ENCODE peak calls at places on chromosomes 1 and 21, in eight cellular contexts. F is PC-3; U is tibial nerve; E is K562; D is CD8-positive, alpha-beta T cell; X is thoracic aorta; Q is cardiac muscle cell; S is body of pancreas. B is an unnamed sample. For H3K4me1, the result is how much of the 10 kb centered on the place peaks cover.

GRCh38 chr1:186745531-186746146 is 65.4 kb upstream of the PTGS2 start:
- DNase-seq in Q (no peak), F (no peak), E (no peak), D (no peak), X (no peak), S (peak), U (no peak), B (no peak)

GRCh38 chr1:227315500-227316346 is 2.6 kb downstream of the CDC42BPA start:
- DNase-seq in F (peak), E (no peak), X (no peak), U (no peak), D (no peak), S (peak), Q (peak), B (peak)

GRCh38 chr1:10283318-10283984 is 73.1 kb downstream of the KIF1B start:
- DNase-seq in E (peak), X (no peak), D (no peak), Q (no peak), F (no peak), U (no peak), S (no peak), B (no peak)

GRCh38 chr1:46687095-46687659 is 15.5 kb downstream of the TEX38 start:
- DNase-seq in E (no peak), Q (no peak), S (peak), X (peak), U (peak), D (no peak), F (peak), B (peak)

GRCh38 chr21:34811368-34811767 is 142.6 kb downstream of the CLIC6 start:
- DNase-seq in Q (no peak), S (no peak), X (no peak), D (no peak), U (no peak), E (no peak), F (no peak), B (no peak)

GRCh38 chr1:70033266-70033873 is 172.0 kb downstream of the LRRC40 start:
- DNase-seq in F (no peak), U (no peak), S (no peak), X (no peak), E (no peak), D (no peak), Q (no peak), B (no peak)

GRCh38 chr1:42420911-42421585 is 34.8 kb downstream of the ZMYND12 start:
- DNase-seq in Q (peak), E (no peak), S (peak), D (no peak), F (peak), X (no peak), U (no peak), B (peak)

GRCh38 chr1:246160905-246161304 is 346.2 kb downstream of the SMYD3 start:
- DNase-seq in F (no peak), Q (no peak), S (no peak), U (no peak), D (no peak), E (no peak), X (no peak), B (no peak)

GRCh38 chr1:118075116-118075515 is 109.9 kb downstream of the SPAG17 start:
- DNase-seq in U (no peak), E (no peak), D (no peak), X (no peak), S (no peak), F (peak), Q (no peak), B (no peak)

GRCh38 chr1:84502892-84503291 is 3.3 kb upstream of the SPATA1 start:
- DNase-seq in U (no peak), Q (no peak), F (no peak), S (no peak), D (no peak), E (no peak), X (no peak), B (no peak)

GRCh38 chr1:199160521-199161318 is 521.9 kb downstream of the PTPRC start:
- DNase-seq in D (no peak), Q (no peak), U (no peak), E (no peak), X (no peak), S (no peak), F (no peak), B (no peak)

GRCh38 chr1:100328133-100328532 is 24.2 kb upstream of the CDC14A start:
- DNase-seq in X (no peak), E (no peak), F (no peak), D (no peak), S (no peak), U (no peak), Q (no peak), B (no peak)

GRCh38 chr1:61104213-61104612 is 21.9 kb downstream of the NFIA start:
- DNase-seq in S (no peak), Q (no peak), D (no peak), U (no peak), X (no peak), E (no peak), F (no peak), B (no peak)
- H3K4me1 ChIP-seq in S (under half), Q (under half), D (under half), U (under half), X (under half), E (under half), F (under half), B (half or more)

GRCh38 chr1:40394456-40395172 is 21.1 kb downstream of the SMAP2 start:
- DNase-seq in F (no peak), U (no peak), X (no peak), E (no peak), S (no peak), D (peak), Q (no peak), B (no peak)

GRCh38 chr1:40399984-40400704 is 26.6 kb downstream of the SMAP2 start:
- DNase-seq in U (no peak), E (peak), X (no peak), F (no peak), S (no peak), D (no peak), Q (no peak), B (no peak)

GRCh38 chr1:40396420-40396819 is 22.9 kb downstream of the SMAP2 start:
- DNase-seq in U (no peak), E (no peak), D (no peak), X (no peak), Q (no peak), F (no peak), S (no peak), B (no peak)

GRCh38 chr1:40395211-40396175 is 22.0 kb downstream of the SMAP2 start:
- DNase-seq in U (no peak), X (no peak), D (no peak), S (no peak), F (no peak), E (no peak), Q (no peak), B (no peak)

GRCh38 chr1:40397258-40397657 is 23.7 kb downstream of the SMAP2 start:
- DNase-seq in E (no peak), F (no peak), X (no peak), U (no peak), D (no peak), Q (no peak), S (no peak), B (no peak)
- H3K4me1 ChIP-seq in E (half or more), F (under half), X (under half), U (under half), D (half or more), Q (under half), S (under half), B (under half)

GRCh38 chr1:2230781-2231666 is 2.9 kb downstream of the SKI start:
- DNase-seq in Q (no peak), D (peak), X (no peak), S (peak), U (no peak), F (peak), E (peak), B (peak)
- H3K4me1 ChIP-seq in Q (half or more), D (half or more), X (under half), S (half or more), U (under half), F (under half), E (under half), B (half or more)

DNA sequence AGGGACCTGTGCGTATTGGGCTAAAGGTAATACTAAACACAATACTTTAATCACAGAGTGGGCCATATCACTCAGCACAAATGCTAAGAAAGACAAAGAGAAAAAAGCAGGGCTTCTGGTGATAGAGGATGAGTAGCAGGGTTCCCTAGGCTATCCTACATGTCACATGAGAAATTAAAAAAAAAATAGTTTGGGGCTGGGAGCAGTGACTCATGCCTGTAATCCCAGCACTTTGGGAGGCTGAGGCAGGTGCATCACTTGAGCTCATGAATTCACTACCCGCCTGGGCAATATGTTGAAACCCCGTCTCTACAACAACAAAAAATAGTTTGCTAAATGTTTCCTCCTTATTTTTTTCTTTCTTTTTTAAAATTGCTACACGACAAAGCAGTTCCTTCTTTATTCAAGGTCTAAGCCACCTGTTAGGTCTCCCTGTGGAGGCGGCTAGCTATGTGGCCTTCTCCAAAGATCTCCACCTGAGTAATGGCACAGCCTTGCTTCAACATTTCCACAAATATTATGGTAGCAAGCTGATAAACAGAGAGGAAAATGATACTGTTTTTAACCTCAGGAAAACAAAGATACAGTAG is 1.5 kb downstream of the ENSA start:
- DNase-seq in F (peak), E (no peak), S (no peak), D (no peak), X (no peak), U (no peak), Q (no peak), B (no peak)
- H3K4me1 ChIP-seq in F (under half), E (under half), S (under half), D (under half), X (under half), U (under half), Q (under half), B (under half)

DNA sequence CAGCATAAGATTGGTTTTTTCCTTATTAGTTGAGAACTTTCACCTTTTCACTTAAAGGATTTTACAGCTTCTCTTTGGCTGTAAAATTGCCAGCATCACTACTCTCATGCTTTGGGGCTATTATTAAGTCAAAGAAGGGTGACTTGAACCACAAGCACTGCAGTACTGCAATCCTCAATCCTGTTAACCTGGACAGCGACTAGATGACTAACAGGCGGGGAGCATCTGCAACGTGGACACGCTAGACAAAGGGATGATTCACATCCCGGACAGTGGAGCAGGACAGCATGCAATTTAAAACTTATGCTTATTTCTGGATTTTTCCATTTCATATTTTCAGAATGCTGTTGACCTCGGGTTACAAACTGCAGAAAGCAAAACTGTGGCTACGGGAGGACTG is 8.1 kb downstream of the ARV1 start:
- DNase-seq in X (no peak), D (no peak), Q (no peak), F (peak), U (no peak), E (no peak), S (no peak), B (peak)
- H3K4me1 ChIP-seq in X (under half), D (under half), Q (under half), F (under half), U (under half), E (under half), S (under half), B (under half)

GRCh38 chr1:156508955-156509234 is 8.3 kb upstream of the MEF2D start:
- DNase-seq in Q (no peak), X (no peak), S (no peak), E (no peak), U (no peak), D (no peak), F (no peak), B (no peak)
- H3K4me1 ChIP-seq in Q (under half), X (under half), S (under half), E (under half), U (under half), D (under half), F (under half), B (under half)

DNA sequence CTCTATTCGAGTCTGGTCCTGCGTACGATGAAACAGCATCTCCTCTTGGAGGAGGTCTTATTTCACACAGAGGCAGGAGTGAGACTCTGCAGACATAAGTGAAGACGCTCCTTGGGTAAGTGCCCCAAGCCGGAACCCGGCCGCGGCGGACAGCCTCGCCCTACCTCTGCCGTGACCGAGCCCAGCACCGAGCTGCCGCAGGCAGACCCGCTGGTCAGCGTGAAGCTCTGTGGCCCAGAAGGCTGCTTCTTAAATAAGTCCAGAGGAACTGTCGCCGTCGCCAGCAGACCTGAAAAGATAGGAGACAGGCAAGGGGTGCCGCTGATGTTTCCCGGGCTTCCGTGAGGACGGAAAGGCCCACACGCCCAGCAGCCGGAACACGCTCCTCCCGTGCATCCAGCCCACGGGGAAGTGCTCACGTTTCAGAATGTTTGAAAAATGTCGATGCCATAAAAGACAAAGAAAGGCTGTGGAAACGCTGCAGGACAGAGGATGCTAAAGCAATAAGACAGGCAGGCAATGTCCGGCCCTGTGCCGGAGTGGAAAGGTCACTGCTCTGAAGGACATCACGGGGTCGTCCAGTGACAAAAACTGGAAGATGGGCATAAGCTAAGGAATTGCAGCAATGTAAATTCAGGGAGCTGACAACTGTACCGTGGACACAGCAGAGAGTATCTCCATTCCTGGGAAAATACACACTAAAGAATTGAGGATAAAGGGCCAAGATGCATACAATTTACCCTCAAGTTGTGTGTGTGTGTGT is 28.5 kb upstream of the PRDM15 start:
- DNase-seq in E (no peak), X (no peak), D (no peak), S (no peak), Q (no peak), U (no peak), F (no peak), B (no peak)
- H3K4me1 ChIP-seq in E (under half), X (under half), D (under half), S (under half), Q (under half), U (under half), F (under half), B (under half)

GRCh38 chr1:64878090-64878489 is 88.3 kb downstream of the JAK1 start:
- DNase-seq in F (no peak), Q (no peak), U (no peak), D (no peak), E (no peak), X (no peak), S (peak), B (no peak)
- H3K4me1 ChIP-seq in F (under half), Q (under half), U (under half), D (half or more), E (under half), X (under half), S (under half), B (under half)